ENCODE peak calls at places on chromosomes 6 and 20, in ten cellular contexts. One of them, this sample, is unnamed.

GRCh38 chr6:86686496-86686895 is 250.8 kb upstream of the HTR1E start:
- DNase-seq in activated T-helper 1 cell treated with anti-CD3 and anti-CD28 coated beads, Interleukin-12 subunit alpha, Interleukin-12 subunit beta, Interleukin-2, Interleukin-4 antibody, amounts not matched to agents 30 ng/mL and 10 ng/mL and 1 ng/mL, durations not matched to agents 14 hours and 24 hours and 36 hours: no peak
- DNase-seq in T1000: peak; percentile 29
- DNase-seq in SK-N-SH: peak; percentile 4
- DNase-seq in anterior cingulate cortex: no peak
- DNase-seq in fibroblast of pulmonary artery: no peak
- DNase-seq in mucosa of gallbladder: no peak
- DNase-seq in NCI-H82: no peak
- DNase-seq in fibroblast of lung: no peak
- DNase-seq in T follicular helper cell: no peak
- DNase-seq in this sample: no peak

GRCh38 chr20:38834868-38835267 is 29.4 kb downstream of the PPP1R16B start:
- DNase-seq in T1000: no peak
- DNase-seq in activated T-helper 1 cell treated with anti-CD3 and anti-CD28 coated beads, Interleukin-12 subunit alpha, Interleukin-12 subunit beta, Interleukin-2, Interleukin-4 antibody, amounts not matched to agents 30 ng/mL and 10 ng/mL and 1 ng/mL, durations not matched to agents 14 hours and 24 hours and 36 hours: no peak
- DNase-seq in fibroblast of lung: no peak
- DNase-seq in fibroblast of pulmonary artery: no peak
- DNase-seq in mucosa of gallbladder: no peak
- DNase-seq in NCI-H82: no peak
- DNase-seq in SK-N-SH: no peak
- DNase-seq in T follicular helper cell: no peak
- DNase-seq in anterior cingulate cortex: no peak
- DNase-seq in this sample: no peak

GRCh38 chr6:18585032-18585573 is 198.0 kb downstream of the RNF144B start:
- DNase-seq in T1000: peak; percentile 54
- DNase-seq in activated T-helper 1 cell treated with anti-CD3 and anti-CD28 coated beads, Interleukin-12 subunit alpha, Interleukin-12 subunit beta, Interleukin-2, Interleukin-4 antibody, amounts not matched to agents 30 ng/mL and 10 ng/mL and 1 ng/mL, durations not matched to agents 14 hours and 24 hours and 36 hours: no peak
- DNase-seq in T follicular helper cell: no peak
- DNase-seq in anterior cingulate cortex: no peak
- DNase-seq in fibroblast of pulmonary artery: peak; percentile 75
- DNase-seq in fibroblast of lung: peak; percentile 90
- DNase-seq in NCI-H82: no peak
- DNase-seq in mucosa of gallbladder: peak; percentile 38
- DNase-seq in SK-N-SH: no peak
- DNase-seq in this sample: peak; percentile 93

GRCh38 chr6:3139090-3139903 is 18.0 kb downstream of the TUBB2A start:
- DNase-seq in activated T-helper 1 cell treated with anti-CD3 and anti-CD28 coated beads, Interleukin-12 subunit alpha, Interleukin-12 subunit beta, Interleukin-2, Interleukin-4 antibody, amounts not matched to agents 30 ng/mL and 10 ng/mL and 1 ng/mL, durations not matched to agents 14 hours and 24 hours and 36 hours: no peak
- DNase-seq in fibroblast of lung: peak; percentile 68
- DNase-seq in T follicular helper cell: no peak
- DNase-seq in SK-N-SH: no peak
- DNase-seq in mucosa of gallbladder: peak; percentile 84
- DNase-seq in anterior cingulate cortex: peak; percentile 14
- DNase-seq in T1000: no peak
- DNase-seq in NCI-H82: peak; percentile 36
- DNase-seq in fibroblast of pulmonary artery: peak; percentile 44
- DNase-seq in this sample: peak; percentile 26

GRCh38 chr20:36728986-36729385 is 16.9 kb downstream of the NDRG3 start:
- DNase-seq in SK-N-SH: no peak
- DNase-seq in anterior cingulate cortex: no peak
- DNase-seq in fibroblast of pulmonary artery: peak; percentile 23
- DNase-seq in activated T-helper 1 cell treated with anti-CD3 and anti-CD28 coated beads, Interleukin-12 subunit alpha, Interleukin-12 subunit beta, Interleukin-2, Interleukin-4 antibody, amounts not matched to agents 30 ng/mL and 10 ng/mL and 1 ng/mL, durations not matched to agents 14 hours and 24 hours and 36 hours: no peak
- DNase-seq in NCI-H82: peak; percentile 35
- DNase-seq in T follicular helper cell: no peak
- DNase-seq in mucosa of gallbladder: no peak
- DNase-seq in fibroblast of lung: peak; percentile 48
- DNase-seq in T1000: no peak
- DNase-seq in this sample: peak; percentile 40

GRCh38 chr20:59010995-59011873 is 4.2 kb upstream of the CTSZ start:
- DNase-seq in SK-N-SH: no peak
- DNase-seq in T1000: no peak
- DNase-seq in NCI-H82: no peak
- DNase-seq in T follicular helper cell: no peak
- DNase-seq in activated T-helper 1 cell treated with anti-CD3 and anti-CD28 coated beads, Interleukin-12 subunit alpha, Interleukin-12 subunit beta, Interleukin-2, Interleukin-4 antibody, amounts not matched to agents 30 ng/mL and 10 ng/mL and 1 ng/mL, durations not matched to agents 14 hours and 24 hours and 36 hours: no peak
- DNase-seq in fibroblast of pulmonary artery: peak; percentile 93
- DNase-seq in anterior cingulate cortex: no peak
- DNase-seq in fibroblast of lung: peak; percentile 94
- DNase-seq in mucosa of gallbladder: no peak
- DNase-seq in this sample: no peak

GRCh38 chr6:84193140-84193708 is 34.2 kb downstream of the CEP162 start:
- DNase-seq in anterior cingulate cortex: no peak
- DNase-seq in T1000: peak; percentile 32
- DNase-seq in T follicular helper cell: no peak
- DNase-seq in fibroblast of pulmonary artery: peak; percentile 49
- DNase-seq in activated T-helper 1 cell treated with anti-CD3 and anti-CD28 coated beads, Interleukin-12 subunit alpha, Interleukin-12 subunit beta, Interleukin-2, Interleukin-4 antibody, amounts not matched to agents 30 ng/mL and 10 ng/mL and 1 ng/mL, durations not matched to agents 14 hours and 24 hours and 36 hours: no peak
- DNase-seq in NCI-H82: no peak
- DNase-seq in mucosa of gallbladder: no peak
- DNase-seq in SK-N-SH: no peak
- DNase-seq in fibroblast of lung: peak; percentile 91
- DNase-seq in this sample: peak; percentile 77

GRCh38 chr6:142694054-142694453 is 250.9 kb downstream of the HIVEP2 start:
- DNase-seq in SK-N-SH: no peak
- DNase-seq in NCI-H82: no peak
- DNase-seq in T follicular helper cell: no peak
- DNase-seq in anterior cingulate cortex: no peak
- DNase-seq in fibroblast of pulmonary artery: peak; percentile 26
- DNase-seq in fibroblast of lung: peak; percentile 76
- DNase-seq in activated T-helper 1 cell treated with anti-CD3 and anti-CD28 coated beads, Interleukin-12 subunit alpha, Interleukin-12 subunit beta, Interleukin-2, Interleukin-4 antibody, amounts not matched to agents 30 ng/mL and 10 ng/mL and 1 ng/mL, durations not matched to agents 14 hours and 24 hours and 36 hours: no peak
- DNase-seq in T1000: no peak
- DNase-seq in mucosa of gallbladder: no peak
- DNase-seq in this sample: no peak

GRCh38 chr6:145548941-145549652 is 186.2 kb downstream of the EPM2A start:
- DNase-seq in anterior cingulate cortex: no peak
- DNase-seq in T follicular helper cell: no peak
- DNase-seq in T1000: no peak
- DNase-seq in activated T-helper 1 cell treated with anti-CD3 and anti-CD28 coated beads, Interleukin-12 subunit alpha, Interleukin-12 subunit beta, Interleukin-2, Interleukin-4 antibody, amounts not matched to agents 30 ng/mL and 10 ng/mL and 1 ng/mL, durations not matched to agents 14 hours and 24 hours and 36 hours: no peak
- DNase-seq in NCI-H82: no peak
- DNase-seq in fibroblast of pulmonary artery: no peak
- DNase-seq in SK-N-SH: no peak
- DNase-seq in mucosa of gallbladder: no peak
- DNase-seq in fibroblast of lung: no peak
- DNase-seq in this sample: no peak

GRCh38 chr6:36039113-36039512 is 11.5 kb downstream of the MAPK14 start:
- DNase-seq in anterior cingulate cortex: no peak
- DNase-seq in fibroblast of pulmonary artery: no peak
- DNase-seq in SK-N-SH: no peak
- DNase-seq in T follicular helper cell: no peak
- DNase-seq in mucosa of gallbladder: no peak
- DNase-seq in T1000: no peak
- DNase-seq in NCI-H82: no peak
- DNase-seq in fibroblast of lung: peak; percentile 12
- DNase-seq in activated T-helper 1 cell treated with anti-CD3 and anti-CD28 coated beads, Interleukin-12 subunit alpha, Interleukin-12 subunit beta, Interleukin-2, Interleukin-4 antibody, amounts not matched to agents 30 ng/mL and 10 ng/mL and 1 ng/mL, durations not matched to agents 14 hours and 24 hours and 36 hours: no peak
- DNase-seq in this sample: no peak

GRCh38 chr6:159035891-159036290 is 8.9 kb downstream of the TAGAP start:
- DNase-seq in NCI-H82: no peak
- DNase-seq in activated T-helper 1 cell treated with anti-CD3 and anti-CD28 coated beads, Interleukin-12 subunit alpha, Interleukin-12 subunit beta, Interleukin-2, Interleukin-4 antibody, amounts not matched to agents 30 ng/mL and 10 ng/mL and 1 ng/mL, durations not matched to agents 14 hours and 24 hours and 36 hours: no peak
- DNase-seq in fibroblast of lung: no peak
- DNase-seq in mucosa of gallbladder: no peak
- DNase-seq in anterior cingulate cortex: no peak
- DNase-seq in fibroblast of pulmonary artery: no peak
- DNase-seq in SK-N-SH: no peak
- DNase-seq in T1000: no peak
- DNase-seq in T follicular helper cell: no peak
- DNase-seq in this sample: no peak

GRCh38 chr6:80528115-80528514 is 421.6 kb downstream of the BCKDHB start:
- DNase-seq in SK-N-SH: no peak
- DNase-seq in activated T-helper 1 cell treated with anti-CD3 and anti-CD28 coated beads, Interleukin-12 subunit alpha, Interleukin-12 subunit beta, Interleukin-2, Interleukin-4 antibody, amounts not matched to agents 30 ng/mL and 10 ng/mL and 1 ng/mL, durations not matched to agents 14 hours and 24 hours and 36 hours: no peak
- DNase-seq in NCI-H82: no peak
- DNase-seq in T follicular helper cell: no peak
- DNase-seq in fibroblast of lung: no peak
- DNase-seq in fibroblast of pulmonary artery: peak; percentile 40
- DNase-seq in anterior cingulate cortex: no peak
- DNase-seq in T1000: no peak
- DNase-seq in mucosa of gallbladder: no peak
- DNase-seq in this sample: no peak

GRCh38 chr6:36340671-36341454 is 4.2 kb upstream of the BNIP5 start:
- DNase-seq in anterior cingulate cortex: peak; percentile 42
- DNase-seq in NCI-H82: peak; percentile 80
- DNase-seq in fibroblast of lung: peak; percentile 56
- DNase-seq in fibroblast of pulmonary artery: peak; percentile 75
- DNase-seq in T follicular helper cell: peak; percentile 54
- DNase-seq in activated T-helper 1 cell treated with anti-CD3 and anti-CD28 coated beads, Interleukin-12 subunit alpha, Interleukin-12 subunit beta, Interleukin-2, Interleukin-4 antibody, amounts not matched to agents 30 ng/mL and 10 ng/mL and 1 ng/mL, durations not matched to agents 14 hours and 24 hours and 36 hours: peak; percentile 59
- DNase-seq in T1000: no peak
- DNase-seq in mucosa of gallbladder: peak; percentile 80
- DNase-seq in SK-N-SH: peak; percentile 82
- DNase-seq in this sample: peak; percentile 59

GRCh38 chr6:106790935-106791334 is 161.6 kb downstream of the QRSL1 start:
- DNase-seq in fibroblast of pulmonary artery: no peak
- DNase-seq in fibroblast of lung: no peak
- DNase-seq in T1000: no peak
- DNase-seq in activated T-helper 1 cell treated with anti-CD3 and anti-CD28 coated beads, Interleukin-12 subunit alpha, Interleukin-12 subunit beta, Interleukin-2, Interleukin-4 antibody, amounts not matched to agents 30 ng/mL and 10 ng/mL and 1 ng/mL, durations not matched to agents 14 hours and 24 hours and 36 hours: no peak
- DNase-seq in anterior cingulate cortex: no peak
- DNase-seq in T follicular helper cell: no peak
- DNase-seq in NCI-H82: no peak
- DNase-seq in SK-N-SH: no peak
- DNase-seq in mucosa of gallbladder: no peak
- DNase-seq in this sample: no peak

This sample was measured in RKO.